ENCODE peak calls at places on chromosomes 16 and 17, in nine cellular contexts. One of them, this sample, is unnamed.

GRCh38 chr16:1152651-1153259 is at the start of gene CACNA1H:
- DNase-seq in iPS-NIHi11: peak
- DNase-seq in skeletal muscle cell: no peak
- DNase-seq in CD8-positive, alpha-beta memory T cell: peak
- DNase-seq in HTR-8/SVneo: peak
- DNase-seq in ELR: no peak
- DNase-seq in activated naive CD8-positive, alpha-beta T cell treated with anti-CD3 and anti-CD28 coated beads for 36 hours: peak
- DNase-seq in activated naive CD4-positive, alpha-beta T cell treated with Interleukin-2 at 50 U/mL for 16 hours: peak
- DNase-seq in AG09309: no peak
- DNase-seq in this sample: peak

GRCh38 chr17:61160789-61161440 is 238.7 kb upstream of the TBX2 start:
- DNase-seq in HTR-8/SVneo: no peak
- DNase-seq in activated naive CD4-positive, alpha-beta T cell treated with Interleukin-2 at 50 U/mL for 16 hours: no peak
- DNase-seq in iPS-NIHi11: no peak
- DNase-seq in ELR: no peak
- DNase-seq in activated naive CD8-positive, alpha-beta T cell treated with anti-CD3 and anti-CD28 coated beads for 36 hours: no peak
- DNase-seq in skeletal muscle cell: no peak
- DNase-seq in CD8-positive, alpha-beta memory T cell: no peak
- DNase-seq in AG09309: no peak
- DNase-seq in this sample: no peak

GRCh38 chr17:18278867-18279266 is 18.4 kb downstream of the MIEF2 start:
- DNase-seq in skeletal muscle cell: no peak
- DNase-seq in iPS-NIHi11: no peak
- DNase-seq in activated naive CD4-positive, alpha-beta T cell treated with Interleukin-2 at 50 U/mL for 16 hours: no peak
- DNase-seq in AG09309: no peak
- DNase-seq in activated naive CD8-positive, alpha-beta T cell treated with anti-CD3 and anti-CD28 coated beads for 36 hours: no peak
- DNase-seq in CD8-positive, alpha-beta memory T cell: no peak
- DNase-seq in HTR-8/SVneo: no peak
- DNase-seq in ELR: peak
- DNase-seq in this sample: no peak

GRCh38 chr16:47574091-47575054 is 113.2 kb downstream of the PHKB start:
- DNase-seq in activated naive CD8-positive, alpha-beta T cell treated with anti-CD3 and anti-CD28 coated beads for 36 hours: peak
- DNase-seq in iPS-NIHi11: no peak
- DNase-seq in CD8-positive, alpha-beta memory T cell: no peak
- DNase-seq in activated naive CD4-positive, alpha-beta T cell treated with Interleukin-2 at 50 U/mL for 16 hours: peak
- DNase-seq in skeletal muscle cell: peak
- DNase-seq in AG09309: no peak
- DNase-seq in HTR-8/SVneo: no peak
- DNase-seq in ELR: peak
- DNase-seq in this sample: no peak

GRCh38 chr17:59341922-59342321 is 10.5 kb downstream of the YPEL2 start:
- DNase-seq in activated naive CD4-positive, alpha-beta T cell treated with Interleukin-2 at 50 U/mL for 16 hours: no peak
- DNase-seq in activated naive CD8-positive, alpha-beta T cell treated with anti-CD3 and anti-CD28 coated beads for 36 hours: no peak
- DNase-seq in AG09309: no peak
- DNase-seq in CD8-positive, alpha-beta memory T cell: no peak
- DNase-seq in skeletal muscle cell: no peak
- DNase-seq in ELR: no peak
- DNase-seq in iPS-NIHi11: no peak
- DNase-seq in HTR-8/SVneo: no peak
- DNase-seq in this sample: no peak

GRCh38 chr17:63275318-63275967 is 170.7 kb downstream of the CYB561 start:
- DNase-seq in CD8-positive, alpha-beta memory T cell: no peak
- DNase-seq in activated naive CD4-positive, alpha-beta T cell treated with Interleukin-2 at 50 U/mL for 16 hours: no peak
- DNase-seq in skeletal muscle cell: peak
- DNase-seq in activated naive CD8-positive, alpha-beta T cell treated with anti-CD3 and anti-CD28 coated beads for 36 hours: peak
- DNase-seq in AG09309: peak
- DNase-seq in HTR-8/SVneo: peak
- DNase-seq in ELR: peak
- DNase-seq in iPS-NIHi11: peak
- DNase-seq in this sample: no peak

GRCh38 chr16:9092963-9093477 is 1.6 kb downstream of the HAPSTR1 start:
- DNase-seq in AG09309: no peak
- DNase-seq in activated naive CD8-positive, alpha-beta T cell treated with anti-CD3 and anti-CD28 coated beads for 36 hours: peak
- DNase-seq in CD8-positive, alpha-beta memory T cell: peak
- DNase-seq in ELR: peak
- DNase-seq in HTR-8/SVneo: no peak
- DNase-seq in activated naive CD4-positive, alpha-beta T cell treated with Interleukin-2 at 50 U/mL for 16 hours: peak
- DNase-seq in skeletal muscle cell: no peak
- DNase-seq in iPS-NIHi11: no peak
- DNase-seq in this sample: peak

GRCh38 chr17:82858376-82859126 is 18.7 kb upstream of the ZNF750 start:
- DNase-seq in iPS-NIHi11: no peak
- DNase-seq in HTR-8/SVneo: no peak
- DNase-seq in skeletal muscle cell: no peak
- DNase-seq in ELR: no peak
- DNase-seq in AG09309: no peak
- DNase-seq in activated naive CD4-positive, alpha-beta T cell treated with Interleukin-2 at 50 U/mL for 16 hours: peak
- DNase-seq in activated naive CD8-positive, alpha-beta T cell treated with anti-CD3 and anti-CD28 coated beads for 36 hours: no peak
- DNase-seq in CD8-positive, alpha-beta memory T cell: peak
- DNase-seq in this sample: no peak

GRCh38 chr17:5282639-5283217 is 644 bp downstream of the RABEP1 start:
- DNase-seq in activated naive CD4-positive, alpha-beta T cell treated with Interleukin-2 at 50 U/mL for 16 hours: peak
- DNase-seq in HTR-8/SVneo: no peak
- DNase-seq in ELR: peak
- DNase-seq in iPS-NIHi11: no peak
- DNase-seq in skeletal muscle cell: no peak
- DNase-seq in AG09309: no peak
- DNase-seq in activated naive CD8-positive, alpha-beta T cell treated with anti-CD3 and anti-CD28 coated beads for 36 hours: no peak
- DNase-seq in CD8-positive, alpha-beta memory T cell: peak
- DNase-seq in this sample: no peak

GRCh38 chr17:77819497-77819896 is 139.0 kb upstream of the TNRC6C start:
- DNase-seq in CD8-positive, alpha-beta memory T cell: no peak
- DNase-seq in HTR-8/SVneo: no peak
- DNase-seq in iPS-NIHi11: no peak
- DNase-seq in ELR: no peak
- DNase-seq in AG09309: no peak
- DNase-seq in skeletal muscle cell: no peak
- DNase-seq in activated naive CD4-positive, alpha-beta T cell treated with Interleukin-2 at 50 U/mL for 16 hours: no peak
- DNase-seq in activated naive CD8-positive, alpha-beta T cell treated with anti-CD3 and anti-CD28 coated beads for 36 hours: no peak
- DNase-seq in this sample: no peak

This sample was measured in glutamatergic neuron.